ENCODE peak calls at places on chromosomes 3 and 15, in four cellular contexts. J is CD4-positive, alpha-beta memory T cell; U is heart left ventricle; N is H1. W is an unnamed sample. For H3K4me1 and H3K27me3, the result is how much of the 10 kb centered on the place peaks cover.

GRCh38 chr3:64621275-64621674 is 66.5 kb downstream of the ADAMTS9 start:
- DNase-seq in U (no peak), N (no peak), J (no peak), W (no peak)

GRCh38 chr3:39990532-39990931 is 181.1 kb downstream of the MYRIP start:
- DNase-seq in J (no peak), U (no peak), N (no peak), W (no peak)

GRCh38 chr15:80308002-80308401 is 56.0 kb upstream of the CTXND1 start:
- DNase-seq in U (no peak), J (no peak), N (peak), W (no peak)

GRCh38 chr3:140423146-140423545 is 254.7 kb upstream of the TRIM42 start:
- DNase-seq in J (no peak), N (no peak), U (no peak), W (no peak)

GRCh38 chr15:22967084-22967770 is 12.9 kb downstream of the CYFIP1 start:
- DNase-seq in N (no peak), J (no peak), U (no peak), W (no peak)

GRCh38 chr3:23170306-23170705 is 32.8 kb upstream of the UBE2E2 start:
- DNase-seq in J (no peak), N (no peak), U (no peak), W (no peak)

GRCh38 chr3:61617041-61617440 is 55.7 kb downstream of the PTPRG start:
- DNase-seq in U (no peak), J (no peak), N (no peak), W (no peak)

GRCh38 chr3:142117052-142117451 is 32.3 kb downstream of the TFDP2 start:
- DNase-seq in J (no peak), N (no peak), U (no peak), W (no peak)

GRCh38 chr3:45479627-45480026 is 91.3 kb downstream of the LARS2 start:
- DNase-seq in U (no peak), N (no peak), J (no peak), W (no peak)

GRCh38 chr15:70505411-70505919 is 257.9 kb downstream of the UACA start:
- DNase-seq in U (no peak), J (no peak), N (no peak), W (no peak)

GRCh38 chr3:53043738-53044137 is 2.1 kb downstream of the SFMBT1 start:
- DNase-seq in N (no peak), J (peak), U (no peak), W (no peak)

GRCh38 chr3:130997291-130997690 is 29.3 kb downstream of the ASTE1 start:
- DNase-seq in N (no peak), U (no peak), J (no peak), W (no peak)

GRCh38 chr15:35107122-35107521 is 22.0 kb upstream of the NANOGP8 start:
- DNase-seq in U (no peak), J (no peak), N (no peak), W (no peak)

GRCh38 chr3:193452338-193452737 is 73.8 kb upstream of the ATP13A5 start:
- DNase-seq in N (no peak), U (no peak), J (no peak), W (no peak)

GRCh38 chr15:66014639-66015182 is 145.4 kb downstream of the RAB11A start:
- DNase-seq in U (no peak), N (no peak), J (no peak), W (no peak)

GRCh38 chr15:74928771-74929198 is 9.1 kb downstream of the COX5A start:
- DNase-seq in N (no peak), U (no peak), J (no peak), W (no peak)

GRCh38 chr3:44955917-44956316 is 20.1 kb downstream of the ZDHHC3 start:
- DNase-seq in J (no peak), N (no peak), U (no peak), W (no peak)

GRCh38 chr3:106678657-106679390 is 698.4 kb upstream of the CCDC54 start:
- DNase-seq in U (no peak), N (no peak), J (no peak), W (no peak)

GRCh38 chr3:72318504-72319201 is 529.6 kb downstream of the SHQ1 start:
- DNase-seq in U (peak), N (no peak), J (no peak), W (no peak)

GRCh38 chr15:78527325-78527724 is 12.9 kb upstream of the PSMA4 start:
- DNase-seq in N (no peak), U (no peak), J (no peak), W (no peak)

GRCh38 chr15:78524230-78524629 is 16.0 kb upstream of the PSMA4 start:
- DNase-seq in N (no peak), J (no peak), U (no peak), W (no peak)
- H3K4me1 ChIP-seq in N (under half), J (under half), U (under half), W (under half)

GRCh38 chr3:182178488-182179200 is 466.9 kb downstream of the SOX2 start:
- DNase-seq in J (no peak), N (no peak), U (no peak), W (no peak)
- H3K27me3 ChIP-seq in J (under half), N (under half), U (under half), W (under half)

GRCh38 chr3:112699436-112699978 is 58.6 kb upstream of the CCDC80 start:
- DNase-seq in U (no peak), J (no peak), N (no peak), W (no peak)
- H3K27ac ChIP-seq in U (no peak), J (no peak), N (no peak), W (no peak)

DNA sequence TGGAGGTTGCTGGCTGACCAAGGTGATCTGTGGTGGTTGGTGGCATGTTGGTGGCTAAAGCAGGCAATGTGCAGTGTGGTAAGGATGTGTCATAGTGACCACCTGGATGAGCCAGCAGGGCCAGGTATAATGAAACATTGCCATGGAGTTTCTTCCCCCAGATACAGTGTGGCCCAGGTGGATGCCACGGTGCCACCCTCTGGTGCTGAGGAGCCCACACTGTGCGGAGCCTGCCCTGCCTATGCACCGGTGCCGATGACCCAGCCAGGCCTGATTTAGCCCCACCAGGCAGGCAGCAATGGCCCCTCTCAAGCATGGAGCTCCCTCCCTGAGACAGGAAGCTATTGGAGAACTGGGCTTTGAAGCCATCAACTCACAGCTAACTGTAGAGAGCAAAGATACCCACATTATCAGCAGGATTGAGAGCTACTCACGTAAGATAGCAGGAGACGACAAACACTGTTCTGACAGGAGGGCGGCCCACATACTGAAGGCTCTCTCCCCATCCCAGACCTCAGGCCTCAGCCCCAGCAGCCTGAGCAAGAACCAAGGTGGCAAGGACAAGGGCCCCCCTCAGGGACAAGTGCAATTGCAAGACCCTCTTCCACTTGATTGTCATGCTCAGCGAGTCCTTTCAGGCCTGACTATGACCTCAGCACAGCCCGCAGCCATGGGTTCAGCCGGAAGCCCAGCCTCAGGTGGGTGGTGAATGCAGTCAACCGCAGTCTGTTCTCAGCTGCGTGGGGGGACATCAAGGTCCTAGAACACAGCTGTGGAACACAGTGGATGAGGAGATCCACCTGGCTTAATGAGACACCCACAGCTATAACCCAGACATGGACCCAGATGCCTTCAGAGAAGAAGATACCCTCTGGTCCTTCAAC is 82.8 kb upstream of the CDV3 start:
- DNase-seq in N (no peak), J (peak), U (no peak), W (no peak)
- H3K4me1 ChIP-seq in N (under half), J (half or more), U (under half), W (under half)

DNA sequence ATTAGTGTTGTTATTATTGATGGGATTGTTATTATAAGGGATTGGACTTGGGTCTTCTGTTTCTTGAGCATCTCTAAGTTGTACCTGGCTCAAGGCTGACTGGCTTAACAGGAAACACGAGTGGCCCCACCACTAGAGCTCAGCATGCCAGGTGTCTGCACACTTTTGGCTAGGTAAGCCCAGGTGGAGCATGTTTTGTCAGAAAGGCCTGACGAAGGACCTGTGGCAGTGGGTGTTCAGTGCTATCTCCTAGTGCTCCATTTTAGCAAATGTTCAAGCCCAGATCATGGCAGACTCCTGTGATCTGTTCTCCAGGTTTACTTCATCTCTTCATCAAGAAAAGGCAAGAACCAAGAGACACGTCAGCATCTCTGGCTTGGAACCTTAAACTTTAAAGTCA is 3.4 kb downstream of the MAP2K5 start:
- DNase-seq in U (no peak), J (no peak), N (no peak), W (no peak)
- H3K27me3 ChIP-seq in U (under half), J (under half), N (under half), W (under half)

W was measured in effector memory CD4-positive, alpha-beta T cell.